ENCODE peak calls at places on chromosomes 7 and 10, in four cellular contexts. B is heart right ventricle; S is stimulated activated naive B cell treated with anti-CD40 and anti-IgM and Interleukin-4, amounts not matched to agents 10 μg/mL and 1 μg/mL and 100 μg/mL, for 72 hours; R is PC-3. K is an unnamed sample.

GRCh38 chr7:30859940-30860623 is 51.6 kb upstream of the AQP1 start:
- ATAC-seq in R (peak), S (no peak), B (no peak), K (no peak)

GRCh38 chr7:50412958-50413357 is 37.2 kb downstream of the FIGNL1 start:
- ATAC-seq in B (no peak), R (no peak), S (no peak), K (no peak)

GRCh38 chr7:106279425-106280182 is 5.2 kb downstream of the NAMPT start:
- ATAC-seq in S (no peak), B (peak), R (no peak), K (peak)

GRCh38 chr7:33129806-33130153 is 416 bp downstream of the BBS9 start:
- ATAC-seq in S (no peak), B (no peak), R (peak), K (no peak)

GRCh38 chr7:72187179-72187578 is 225.0 kb downstream of the CALN1 start:
- ATAC-seq in B (no peak), S (no peak), R (no peak), K (no peak)

GRCh38 chr7:112022128-112022527 is 184.1 kb downstream of the DOCK4 start:
- ATAC-seq in R (no peak), S (no peak), B (peak), K (no peak)

GRCh38 chr7:119219663-119220062 is 995.2 kb downstream of the ANKRD7 start:
- ATAC-seq in R (no peak), B (no peak), S (no peak), K (no peak)

GRCh38 chr10:63915240-63915639 is 394.0 kb downstream of the REEP3 start:
- ATAC-seq in S (no peak), R (no peak), B (no peak), K (no peak)

GRCh38 chr10:3499120-3499519 is 285.9 kb downstream of the KLF6 start:
- ATAC-seq in B (no peak), S (no peak), R (peak), K (no peak)

GRCh38 chr10:34206602-34207268 is 608.4 kb downstream of the PARD3 start:
- ATAC-seq in B (no peak), S (no peak), R (no peak), K (no peak)

GRCh38 chr10:110006358-110007170 is 1.2 kb upstream of the ADD3 start:
- ATAC-seq in S (no peak), B (peak), R (no peak), K (no peak)

GRCh38 chr7:138898255-138898654 is 82.9 kb downstream of the KIAA1549 start:
- ATAC-seq in R (peak), S (peak), B (no peak), K (peak)

GRCh38 chr7:106064836-106065559 is 47.1 kb downstream of the SYPL1 start:
- ATAC-seq in R (peak), S (no peak), B (peak), K (no peak)

GRCh38 chr7:28626629-28627262 is 214.4 kb downstream of the CREB5 start:
- ATAC-seq in S (peak), B (no peak), R (peak), K (no peak)

GRCh38 chr10:29994833-29995232 is 64.6 kb downstream of the JCAD start:
- ATAC-seq in B (no peak), R (no peak), S (no peak), K (no peak)

GRCh38 chr10:70672165-70672992 is at the start of gene ADAMTS14:
- ATAC-seq in B (peak), S (peak), R (peak), K (peak)

GRCh38 chr10:126252884-126253612 is 135.2 kb downstream of the ADAM12 start:
- ATAC-seq in B (peak), R (peak), S (no peak), K (no peak)

GRCh38 chr7:141563956-141564623 is 12.9 kb downstream of the AGK start:
- ATAC-seq in R (no peak), B (no peak), S (peak), K (peak)

GRCh38 chr7:14786314-14786895 is 116.1 kb downstream of the DGKB start:
- ATAC-seq in R (no peak), B (no peak), S (peak), K (no peak)

GRCh38 chr7:37365405-37365804 is 83.3 kb downstream of the ELMO1 start:
- ATAC-seq in B (no peak), S (no peak), R (no peak), K (peak)

GRCh38 chr10:110764378-110764777 is 107.3 kb upstream of the PDCD4 start:
- ATAC-seq in R (no peak), B (peak), S (no peak), K (no peak)

GRCh38 chr7:5495581-5496375 is 72.1 kb upstream of the TNRC18 start:
- ATAC-seq in R (peak), S (no peak), B (peak), K (no peak)

GRCh38 chr7:10708447-10708846 is 265.2 kb upstream of the PHF14 start:
- ATAC-seq in R (peak), S (no peak), B (no peak), K (no peak)

GRCh38 chr7:467393-467828 is 52.2 kb downstream of the PDGFA start:
- ATAC-seq in R (no peak), B (no peak), S (peak), K (peak)

GRCh38 chr7:112138453-112138852 is 67.7 kb downstream of the DOCK4 start:
- ATAC-seq in S (peak), B (no peak), R (no peak), K (no peak)

GRCh38 chr7:79968249-79968648 is 166.4 kb upstream of the GNAI1 start:
- ATAC-seq in S (no peak), R (no peak), B (no peak), K (no peak)

GRCh38 chr10:73937333-73938020 is 26.5 kb downstream of the PLAU start:
- ATAC-seq in S (no peak), R (no peak), B (peak), K (no peak)

GRCh38 chr10:114611617-114612016 is 46.5 kb downstream of the ABLIM1 start:
- ATAC-seq in R (peak), B (peak), S (no peak), K (no peak)

GRCh38 chr10:16944081-16944922 is 127.1 kb upstream of the RSU1 start:
- ATAC-seq in R (no peak), S (no peak), B (peak), K (no peak)

GRCh38 chr10:7218974-7219373 is 191.9 kb downstream of the SFMBT2 start:
- ATAC-seq in S (no peak), B (peak), R (no peak), K (no peak)

GRCh38 chr10:15254808-15255655 is 86.5 kb upstream of the NMT2 start:
- ATAC-seq in R (no peak), B (peak), S (peak), K (peak)

GRCh38 chr7:27172823-27173411 is 1.2 kb downstream of the HOXA10 start:
- ATAC-seq in B (no peak), S (no peak), R (peak), K (no peak)

GRCh38 chr10:119301397-119301796 is 94.0 kb downstream of the GRK5 start:
- ATAC-seq in S (peak), B (no peak), R (no peak), K (peak)

GRCh38 chr10:91604462-91604935 is 28.4 kb downstream of the PPP1R3C start:
- ATAC-seq in R (no peak), S (no peak), B (no peak), K (no peak)

GRCh38 chr7:14542624-14543023 is 359.9 kb downstream of the DGKB start:
- ATAC-seq in B (no peak), S (no peak), R (no peak), K (no peak)

GRCh38 chr10:68208424-68209042 is 23.4 kb downstream of the ATOH7 start:
- ATAC-seq in B (no peak), R (peak), S (peak), K (peak)